ENCODE peak calls at places on chromosomes 16 and 17, in five cellular contexts. N, I, F, M and X are unnamed samples.

GRCh38 chr17:83055911-83056582 is 23.4 kb upstream of the METRNL start:
- DNase-seq in I (no peak), N (no peak), F (peak), M (no peak), X (no peak)

GRCh38 chr17:58335779-58336455 is 7.3 kb upstream of the TSPOAP1 start:
- DNase-seq in M (peak), I (no peak), N (no peak), F (no peak), X (peak)

GRCh38 chr16:89565506-89566372 is 5.3 kb downstream of the RPL13 start:
- DNase-seq in I (no peak), F (peak), M (peak), N (peak), X (peak)

GRCh38 chr17:47952181-47953021 is 5.3 kb downstream of the PRR15L start:
- DNase-seq in M (no peak), I (no peak), F (no peak), N (no peak), X (no peak)

GRCh38 chr16:15829460-15829859 is 27.4 kb downstream of the MYH11 start:
- DNase-seq in N (no peak), I (no peak), M (no peak), F (peak), X (no peak)

GRCh38 chr17:11294826-11295225 is 53.8 kb downstream of the SHISA6 start:
- DNase-seq in F (no peak), M (no peak), N (no peak), I (no peak), X (no peak)

GRCh38 chr17:73874008-73874407 is 229.8 kb upstream of the SDK2 start:
- DNase-seq in F (no peak), N (no peak), M (no peak), I (no peak), X (no peak)

GRCh38 chr16:75550211-75550662 is 5.8 kb downstream of the TMEM231 start:
- DNase-seq in M (no peak), N (peak), I (no peak), F (no peak), X (no peak)

GRCh38 chr17:13490427-13490826 is 111.3 kb downstream of the HS3ST3A1 start:
- DNase-seq in N (no peak), I (no peak), F (no peak), M (no peak), X (no peak)

GRCh38 chr16:56512025-56512424 is 7.8 kb downstream of the BBS2 start:
- DNase-seq in N (no peak), F (no peak), M (no peak), I (no peak), X (no peak)

GRCh38 chr16:20683812-20684211 is 13.7 kb downstream of the ACSM1 start:
- DNase-seq in F (no peak), I (no peak), N (no peak), M (no peak), X (no peak)

GRCh38 chr17:48954300-48954755 is 9.7 kb upstream of the SNF8 start:
- DNase-seq in F (peak), I (no peak), N (peak), M (no peak), X (no peak)

GRCh38 chr17:38794221-38794620 is 5.1 kb downstream of the PIP4K2B start:
- DNase-seq in M (no peak), F (no peak), I (no peak), N (no peak), X (no peak)

GRCh38 chr16:72099377-72099818 is 5.8 kb downstream of the DHX38 start:
- DNase-seq in I (peak), M (peak), F (peak), N (peak), X (no peak)

GRCh38 chr16:28189237-28189636 is 22.5 kb downstream of the XPO6 start:
- DNase-seq in M (peak), F (peak), N (no peak), I (no peak), X (no peak)

GRCh38 chr17:61331178-61331577 is 68.5 kb upstream of the TBX2 start:
- DNase-seq in I (no peak), F (no peak), N (no peak), M (no peak), X (no peak)

GRCh38 chr16:87834668-87835473 is 34.4 kb downstream of the SLC7A5 start:
- DNase-seq in F (peak), M (peak), I (no peak), N (peak), X (no peak)